ENCODE peak calls at places on chromosomes 12 and 14, in four cellular contexts. One of them, this sample, is unnamed. For H3K9me3, the result is how much of the 10 kb centered on the place peaks cover.

GRCh38 chr14:38420045-38420444 is 164.2 kb upstream of the CLEC14A start:
- DNase-seq in endothelial cell of umbilical vein: no peak
- DNase-seq in body of pancreas: no peak
- DNase-seq in ovary: no peak
- DNase-seq in this sample: no peak

GRCh38 chr14:95784137-95784536 is 70.2 kb upstream of the TCL1A start:
- DNase-seq in endothelial cell of umbilical vein: peak
- DNase-seq in body of pancreas: no peak
- DNase-seq in ovary: no peak
- DNase-seq in this sample: no peak

GRCh38 chr12:40198601-40199000 is 26.2 kb upstream of the LRRK2 start:
- DNase-seq in endothelial cell of umbilical vein: no peak
- DNase-seq in body of pancreas: no peak
- DNase-seq in ovary: no peak
- DNase-seq in this sample: no peak

GRCh38 chr14:63155511-63156189 is 48.6 kb upstream of the RHOJ start:
- DNase-seq in endothelial cell of umbilical vein: peak
- DNase-seq in body of pancreas: no peak
- DNase-seq in ovary: no peak
- DNase-seq in this sample: no peak

GRCh38 chr14:93331375-93332031 is 1.3 kb downstream of the BTBD7 start:
- DNase-seq in endothelial cell of umbilical vein: peak
- DNase-seq in body of pancreas: no peak
- DNase-seq in ovary: peak
- DNase-seq in this sample: no peak

GRCh38 chr12:68915055-68915454 is 17.9 kb downstream of the CPM start:
- DNase-seq in endothelial cell of umbilical vein: no peak
- DNase-seq in body of pancreas: no peak
- DNase-seq in ovary: no peak
- DNase-seq in this sample: no peak

GRCh38 chr14:32329146-32329545 is at the start of gene AKAP6:
- DNase-seq in endothelial cell of umbilical vein: no peak
- DNase-seq in body of pancreas: no peak
- DNase-seq in ovary: no peak
- DNase-seq in this sample: no peak

GRCh38 chr14:59846595-59846994 is 24.0 kb downstream of the RTN1 start:
- DNase-seq in endothelial cell of umbilical vein: no peak
- DNase-seq in body of pancreas: no peak
- DNase-seq in ovary: no peak
- DNase-seq in this sample: no peak

GRCh38 chr14:105465209-105466031 is 9.2 kb upstream of the CRIP2 start:
- DNase-seq in endothelial cell of umbilical vein: no peak
- DNase-seq in body of pancreas: no peak
- DNase-seq in ovary: no peak
- DNase-seq in this sample: no peak

GRCh38 chr12:105581420-105581819 is 250.9 kb downstream of the C12orf75 start:
- DNase-seq in endothelial cell of umbilical vein: no peak
- DNase-seq in body of pancreas: no peak
- DNase-seq in ovary: no peak
- DNase-seq in this sample: no peak

GRCh38 chr14:105748204-105748578 is 221.8 kb downstream of the TMEM121 start:
- DNase-seq in endothelial cell of umbilical vein: no peak
- DNase-seq in body of pancreas: no peak
- DNase-seq in ovary: no peak
- DNase-seq in this sample: no peak

GRCh38 chr14:83777516-83777915 is 1752.4 kb upstream of the FLRT2 start:
- DNase-seq in endothelial cell of umbilical vein: peak
- DNase-seq in body of pancreas: no peak
- DNase-seq in ovary: no peak
- DNase-seq in this sample: no peak

GRCh38 chr12:76863811-76864210 is 15.0 kb downstream of the CSRP2 start:
- DNase-seq in endothelial cell of umbilical vein: no peak
- DNase-seq in body of pancreas: no peak
- DNase-seq in ovary: no peak
- DNase-seq in this sample: no peak

GRCh38 chr12:104596128-104596799 is 139.5 kb downstream of the CHST11 start:
- DNase-seq in endothelial cell of umbilical vein: no peak
- DNase-seq in body of pancreas: no peak
- DNase-seq in ovary: no peak
- DNase-seq in this sample: no peak

GRCh38 chr12:65696227-65696626 is 128.1 kb upstream of the HMGA2 start:
- DNase-seq in endothelial cell of umbilical vein: peak
- DNase-seq in body of pancreas: no peak
- DNase-seq in ovary: no peak
- DNase-seq in this sample: no peak

GRCh38 chr12:43501705-43502104 is 50.3 kb downstream of the ADAMTS20 start:
- DNase-seq in endothelial cell of umbilical vein: peak
- DNase-seq in body of pancreas: no peak
- DNase-seq in ovary: no peak
- DNase-seq in this sample: no peak

GRCh38 chr12:31589582-31589895 is 1.4 kb downstream of the DENND5B start:
- DNase-seq in endothelial cell of umbilical vein: peak
- DNase-seq in body of pancreas: no peak
- DNase-seq in ovary: no peak
- DNase-seq in this sample: no peak

GRCh38 chr12:80469681-80470080 is 25.6 kb downstream of the PTPRQ start:
- DNase-seq in endothelial cell of umbilical vein: no peak
- DNase-seq in body of pancreas: no peak
- DNase-seq in ovary: no peak
- DNase-seq in this sample: no peak

GRCh38 chr12:24697295-24697694 is 251.6 kb downstream of the BCAT1 start:
- DNase-seq in endothelial cell of umbilical vein: no peak
- DNase-seq in body of pancreas: no peak
- DNase-seq in ovary: no peak
- DNase-seq in this sample: no peak

GRCh38 chr12:106090586-106091411 is 48.0 kb downstream of the NUAK1 start:
- DNase-seq in endothelial cell of umbilical vein: peak
- DNase-seq in body of pancreas: no peak
- DNase-seq in ovary: peak
- DNase-seq in this sample: no peak

GRCh38 chr14:72714094-72714493 is 179.8 kb downstream of the DPF3 start:
- DNase-seq in endothelial cell of umbilical vein: no peak
- DNase-seq in body of pancreas: no peak
- DNase-seq in ovary: no peak
- DNase-seq in this sample: no peak

GRCh38 chr12:65720739-65721138 is 103.5 kb upstream of the HMGA2 start:
- DNase-seq in endothelial cell of umbilical vein: no peak
- DNase-seq in body of pancreas: no peak
- DNase-seq in ovary: no peak
- DNase-seq in this sample: no peak

GRCh38 chr12:75020068-75020557 is 189.5 kb downstream of the KCNC2 start:
- DNase-seq in endothelial cell of umbilical vein: no peak
- DNase-seq in body of pancreas: no peak
- DNase-seq in ovary: no peak
- DNase-seq in this sample: no peak

GRCh38 chr14:84454114-84454513 is 1075.8 kb upstream of the FLRT2 start:
- DNase-seq in endothelial cell of umbilical vein: no peak
- DNase-seq in body of pancreas: no peak
- DNase-seq in ovary: no peak
- DNase-seq in this sample: no peak

DNA sequence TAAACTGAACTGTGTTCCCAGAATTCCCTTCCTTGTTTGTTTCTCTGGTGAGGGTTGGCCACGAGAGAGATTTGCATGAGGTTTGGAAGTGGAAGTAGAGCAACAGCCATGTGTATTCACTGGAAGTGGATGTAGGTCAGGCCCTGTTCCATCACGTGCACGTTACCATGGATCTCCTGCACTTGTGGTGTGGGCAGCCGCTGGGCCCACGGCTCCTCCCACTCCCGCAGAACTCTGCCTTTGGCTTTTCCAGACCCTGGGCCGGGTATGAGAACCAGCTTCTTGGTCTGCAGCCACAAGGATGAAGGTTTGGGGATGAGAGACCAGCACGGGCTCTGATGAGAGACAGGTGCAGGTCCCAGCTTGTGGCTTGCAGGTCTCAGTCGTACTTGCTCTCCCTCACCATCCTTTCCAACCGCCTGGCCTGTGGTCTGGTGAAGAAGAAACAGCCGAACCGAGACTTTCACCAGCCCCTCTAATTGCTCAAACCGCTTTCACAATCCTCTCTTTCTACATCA is 94.9 kb downstream of the DUSP16 start:
- DNase-seq in endothelial cell of umbilical vein: no peak
- DNase-seq in body of pancreas: no peak
- DNase-seq in ovary: no peak
- DNase-seq in this sample: no peak
- H3K4me3 ChIP-seq in endothelial cell of umbilical vein: no peak
- H3K4me3 ChIP-seq in body of pancreas: no peak
- H3K4me3 ChIP-seq in ovary: no peak
- H3K4me3 ChIP-seq in this sample: no peak

DNA sequence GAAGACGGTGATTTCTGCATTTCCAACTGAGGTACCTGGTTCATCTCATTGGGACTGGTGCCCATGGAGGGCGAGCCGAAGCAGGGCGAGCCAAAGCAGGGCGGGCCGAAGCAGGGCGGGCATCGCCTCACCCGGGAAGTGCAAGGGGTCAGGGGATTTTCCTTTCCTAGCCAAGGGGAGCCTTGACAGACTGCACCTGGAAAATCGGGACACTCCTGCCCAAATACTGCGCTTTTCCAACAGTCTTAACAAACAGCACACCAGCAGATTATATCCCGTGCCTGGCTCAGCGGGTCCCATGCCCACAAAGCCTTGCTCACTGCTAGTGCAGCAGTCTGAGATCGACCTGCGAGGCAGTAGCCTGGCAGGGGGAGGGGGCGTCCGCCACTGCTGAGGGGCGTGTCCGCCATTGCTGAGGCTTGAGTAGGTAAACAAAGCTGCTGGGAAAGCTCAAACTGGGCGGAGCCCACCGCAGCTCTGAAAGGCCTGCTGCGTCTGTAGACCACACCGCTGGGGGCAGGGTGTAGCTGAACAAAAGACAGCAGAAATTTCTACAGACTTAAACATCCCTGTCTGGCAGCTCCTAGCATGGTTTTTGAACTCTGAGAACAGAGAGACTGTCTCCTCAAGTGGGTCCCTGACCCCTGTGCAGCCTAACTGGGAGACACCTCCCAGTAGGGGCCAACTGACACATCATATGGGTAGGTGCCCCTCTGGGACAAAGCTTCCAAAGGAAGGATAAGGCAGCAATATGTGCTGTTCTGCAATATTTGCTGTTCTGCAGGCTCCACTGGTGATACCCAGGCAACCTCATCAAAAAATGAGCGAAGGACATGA is 77.2 kb downstream of the BAZ1A start:
- DNase-seq in endothelial cell of umbilical vein: no peak
- DNase-seq in body of pancreas: no peak
- DNase-seq in ovary: no peak
- DNase-seq in this sample: no peak
- H3K9me3 ChIP-seq in endothelial cell of umbilical vein: under half
- H3K9me3 ChIP-seq in body of pancreas: under half
- H3K9me3 ChIP-seq in ovary: under half
- H3K9me3 ChIP-seq in this sample: under half

GRCh38 chr14:54651649-54652048 is 84.7 kb downstream of the SAMD4A start:
- DNase-seq in endothelial cell of umbilical vein: no peak
- DNase-seq in body of pancreas: no peak
- DNase-seq in ovary: no peak
- DNase-seq in this sample: no peak
- H3K4me3 ChIP-seq in endothelial cell of umbilical vein: no peak
- H3K4me3 ChIP-seq in body of pancreas: no peak
- H3K4me3 ChIP-seq in ovary: no peak
- H3K4me3 ChIP-seq in this sample: no peak

GRCh38 chr12:46253544-46254162 is 15.2 kb downstream of the SLC38A1 start:
- DNase-seq in endothelial cell of umbilical vein: no peak
- DNase-seq in body of pancreas: no peak
- DNase-seq in ovary: no peak
- DNase-seq in this sample: no peak
- H3K9me3 ChIP-seq in endothelial cell of umbilical vein: under half
- H3K9me3 ChIP-seq in body of pancreas: under half
- H3K9me3 ChIP-seq in ovary: under half
- H3K9me3 ChIP-seq in this sample: under half

GRCh38 chr14:102236026-102236425 is 68.9 kb downstream of the MOK start:
- DNase-seq in endothelial cell of umbilical vein: no peak
- DNase-seq in body of pancreas: no peak
- DNase-seq in ovary: no peak
- DNase-seq in this sample: no peak

GRCh38 chr14:102238131-102238530 is 66.8 kb downstream of the MOK start:
- DNase-seq in endothelial cell of umbilical vein: no peak
- DNase-seq in body of pancreas: no peak
- DNase-seq in ovary: no peak
- DNase-seq in this sample: no peak

GRCh38 chr14:102233081-102233480 is 71.9 kb downstream of the MOK start:
- DNase-seq in endothelial cell of umbilical vein: no peak
- DNase-seq in body of pancreas: no peak
- DNase-seq in ovary: no peak
- DNase-seq in this sample: no peak

GRCh38 chr14:102234331-102235264 is 70.4 kb downstream of the MOK start:
- DNase-seq in endothelial cell of umbilical vein: no peak
- DNase-seq in body of pancreas: no peak
- DNase-seq in ovary: no peak
- DNase-seq in this sample: no peak

DNA sequence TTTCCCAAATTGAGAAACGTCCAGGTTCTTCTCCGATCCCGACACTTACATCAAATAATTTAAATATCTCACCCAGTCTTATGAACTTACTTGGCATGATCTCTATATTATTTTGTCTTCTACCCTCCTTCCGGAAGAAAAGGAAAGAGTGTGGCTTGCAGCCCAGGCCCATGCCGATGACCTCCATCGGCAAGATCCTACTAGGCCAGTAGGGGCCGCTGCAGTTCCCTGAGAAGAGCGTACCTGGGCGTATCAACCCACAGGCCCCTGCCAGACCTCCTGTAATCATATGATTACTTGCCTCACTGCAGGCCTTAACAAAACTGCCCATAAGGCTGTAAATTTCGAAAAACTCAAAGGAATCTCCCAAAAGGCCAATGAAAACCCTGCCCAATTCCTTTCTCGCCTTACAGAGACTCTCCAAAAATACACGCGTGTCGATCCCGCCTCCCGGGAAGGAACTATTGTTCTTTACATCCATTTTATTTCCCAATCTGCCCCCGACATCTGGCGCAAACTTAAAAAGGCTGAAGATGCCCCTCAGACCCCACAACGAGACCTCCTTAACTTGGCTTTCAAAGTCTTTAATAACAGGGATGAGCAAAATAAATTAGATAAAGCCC is 69.6 kb downstream of the MOK start:
- DNase-seq in endothelial cell of umbilical vein: peak
- DNase-seq in body of pancreas: peak
- DNase-seq in ovary: peak
- DNase-seq in this sample: peak
- H3K4me3 ChIP-seq in endothelial cell of umbilical vein: no peak
- H3K4me3 ChIP-seq in body of pancreas: no peak
- H3K4me3 ChIP-seq in ovary: no peak
- H3K4me3 ChIP-seq in this sample: no peak

DNA sequence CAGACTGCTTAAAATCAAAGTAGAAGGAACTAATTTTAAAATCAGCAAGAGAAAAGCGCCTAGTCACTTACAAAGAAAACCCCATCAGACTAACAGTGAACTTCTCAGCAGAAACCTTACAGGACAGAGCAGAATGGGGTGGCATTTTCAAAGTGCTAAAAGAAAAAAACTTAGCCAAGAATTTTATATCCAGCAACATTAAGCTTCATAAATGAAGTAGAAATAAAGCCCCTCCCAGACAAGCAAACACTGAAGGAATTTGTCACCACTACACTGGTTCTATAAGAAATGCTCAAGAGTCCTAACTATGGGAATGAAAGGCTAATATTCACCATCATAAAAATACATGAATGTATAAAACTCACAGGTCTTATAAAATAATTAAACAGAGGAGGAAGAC is 6.4 kb upstream of the ZNF268 start:
- DNase-seq in endothelial cell of umbilical vein: no peak
- DNase-seq in body of pancreas: no peak
- DNase-seq in ovary: no peak
- DNase-seq in this sample: no peak
- H3K9me3 ChIP-seq in endothelial cell of umbilical vein: under half
- H3K9me3 ChIP-seq in body of pancreas: under half
- H3K9me3 ChIP-seq in ovary: under half
- H3K9me3 ChIP-seq in this sample: under half

GRCh38 chr14:35335388-35336092 is 43.4 kb downstream of the PSMA6 start:
- DNase-seq in endothelial cell of umbilical vein: peak
- DNase-seq in body of pancreas: peak
- DNase-seq in ovary: peak
- DNase-seq in this sample: no peak
- H3K4me3 ChIP-seq in endothelial cell of umbilical vein: no peak
- H3K4me3 ChIP-seq in body of pancreas: no peak
- H3K4me3 ChIP-seq in ovary: no peak
- H3K4me3 ChIP-seq in this sample: no peak